ENCODE peak calls at places on chromosomes 2 and 18, in four cellular contexts. One of them, this sample, is unnamed.

GRCh38 chr2:225282858-225283693 is 116.4 kb upstream of the NYAP2 start:
- DNase-seq in neural progenitor cell: peak
- DNase-seq in RWPE1: peak
- DNase-seq in fibroblast of lung: peak
- DNase-seq in this sample: no peak

GRCh38 chr2:127463155-127463991 is 45.1 kb downstream of the PROC start:
- DNase-seq in neural progenitor cell: peak
- DNase-seq in RWPE1: no peak
- DNase-seq in fibroblast of lung: peak
- DNase-seq in this sample: no peak

GRCh38 chr2:79200762-79201161 is 41.2 kb upstream of the REG3A start:
- DNase-seq in neural progenitor cell: no peak
- DNase-seq in RWPE1: no peak
- DNase-seq in fibroblast of lung: no peak
- DNase-seq in this sample: no peak

GRCh38 chr2:38375711-38376345 is 1.2 kb downstream of the ATL2 start:
- DNase-seq in neural progenitor cell: peak
- DNase-seq in RWPE1: no peak
- DNase-seq in fibroblast of lung: peak
- DNase-seq in this sample: no peak

GRCh38 chr2:64350996-64351395 is 103.0 kb upstream of the LGALSL start:
- DNase-seq in neural progenitor cell: no peak
- DNase-seq in RWPE1: no peak
- DNase-seq in fibroblast of lung: no peak
- DNase-seq in this sample: no peak

GRCh38 chr2:161273038-161273760 is 35.0 kb upstream of the PSMD14 start:
- DNase-seq in neural progenitor cell: peak
- DNase-seq in RWPE1: peak
- DNase-seq in fibroblast of lung: peak
- DNase-seq in this sample: peak

GRCh38 chr2:140498360-140498759 is 1632.5 kb downstream of the LRP1B start:
- DNase-seq in neural progenitor cell: no peak
- DNase-seq in RWPE1: no peak
- DNase-seq in fibroblast of lung: no peak
- DNase-seq in this sample: no peak

GRCh38 chr18:13614701-13615288 is 111.6 kb downstream of the FAM210A start:
- DNase-seq in neural progenitor cell: no peak
- DNase-seq in RWPE1: no peak
- DNase-seq in fibroblast of lung: no peak
- DNase-seq in this sample: peak

GRCh38 chr2:153575171-153575853 is 96.8 kb upstream of the RPRM start:
- DNase-seq in neural progenitor cell: no peak
- DNase-seq in RWPE1: no peak
- DNase-seq in fibroblast of lung: no peak
- DNase-seq in this sample: no peak

GRCh38 chr2:219642064-219642444 is 14.6 kb downstream of the SLC4A3 start:
- DNase-seq in neural progenitor cell: no peak
- DNase-seq in RWPE1: no peak
- DNase-seq in fibroblast of lung: no peak
- DNase-seq in this sample: no peak

GRCh38 chr2:31192396-31193065 is 24.8 kb downstream of the CAPN14 start:
- DNase-seq in neural progenitor cell: no peak
- DNase-seq in RWPE1: no peak
- DNase-seq in fibroblast of lung: no peak
- DNase-seq in this sample: no peak

GRCh38 chr2:99880148-99880983 is 262.0 kb downstream of the AFF3 start:
- DNase-seq in neural progenitor cell: no peak
- DNase-seq in RWPE1: peak
- DNase-seq in fibroblast of lung: peak
- DNase-seq in this sample: peak

GRCh38 chr2:207205173-207205957 is 39.6 kb upstream of the KLF7 start:
- DNase-seq in neural progenitor cell: no peak
- DNase-seq in RWPE1: no peak
- DNase-seq in fibroblast of lung: no peak
- DNase-seq in this sample: no peak

GRCh38 chr18:59612461-59612860 is 84.8 kb downstream of the CCBE1 start:
- DNase-seq in neural progenitor cell: no peak
- DNase-seq in RWPE1: no peak
- DNase-seq in fibroblast of lung: peak
- DNase-seq in this sample: no peak

GRCh38 chr2:21036708-21037670 is 6.9 kb downstream of the APOB start:
- DNase-seq in neural progenitor cell: no peak
- DNase-seq in RWPE1: no peak
- DNase-seq in fibroblast of lung: no peak
- DNase-seq in this sample: no peak
- H3K27ac ChIP-seq in neural progenitor cell: no peak
- H3K27ac ChIP-seq in RWPE1: no peak
- H3K27ac ChIP-seq in fibroblast of lung: no peak
- H3K27ac ChIP-seq in this sample: no peak

GRCh38 chr2:110682872-110683271 is 5.0 kb upstream of the BUB1 start:
- DNase-seq in neural progenitor cell: no peak
- DNase-seq in RWPE1: no peak
- DNase-seq in fibroblast of lung: no peak
- DNase-seq in this sample: no peak
- H3K27ac ChIP-seq in neural progenitor cell: peak
- H3K27ac ChIP-seq in RWPE1: no peak
- H3K27ac ChIP-seq in fibroblast of lung: no peak
- H3K27ac ChIP-seq in this sample: no peak

DNA sequence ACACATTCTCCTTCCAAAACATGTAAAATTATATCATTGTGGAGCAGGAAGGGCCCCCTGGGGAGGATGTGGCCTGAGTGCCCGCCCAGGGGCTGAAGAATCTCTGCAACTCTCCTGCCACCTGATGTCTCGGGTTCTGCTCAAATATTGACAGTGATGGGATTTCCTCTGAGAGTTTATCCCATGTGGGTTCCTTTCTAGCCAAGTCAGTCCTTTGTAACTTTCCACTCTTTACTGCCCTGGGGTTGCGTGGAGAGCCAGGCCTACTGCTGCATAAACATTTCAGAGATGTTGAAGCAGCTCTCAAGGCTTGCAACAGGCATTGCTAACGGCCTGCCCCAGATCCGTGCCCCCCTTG is 4.0 kb upstream of the RAB17 start:
- DNase-seq in neural progenitor cell: no peak
- DNase-seq in RWPE1: no peak
- DNase-seq in fibroblast of lung: no peak
- DNase-seq in this sample: no peak
- H3K27ac ChIP-seq in neural progenitor cell: no peak
- H3K27ac ChIP-seq in RWPE1: no peak
- H3K27ac ChIP-seq in fibroblast of lung: no peak
- H3K27ac ChIP-seq in this sample: no peak

DNA sequence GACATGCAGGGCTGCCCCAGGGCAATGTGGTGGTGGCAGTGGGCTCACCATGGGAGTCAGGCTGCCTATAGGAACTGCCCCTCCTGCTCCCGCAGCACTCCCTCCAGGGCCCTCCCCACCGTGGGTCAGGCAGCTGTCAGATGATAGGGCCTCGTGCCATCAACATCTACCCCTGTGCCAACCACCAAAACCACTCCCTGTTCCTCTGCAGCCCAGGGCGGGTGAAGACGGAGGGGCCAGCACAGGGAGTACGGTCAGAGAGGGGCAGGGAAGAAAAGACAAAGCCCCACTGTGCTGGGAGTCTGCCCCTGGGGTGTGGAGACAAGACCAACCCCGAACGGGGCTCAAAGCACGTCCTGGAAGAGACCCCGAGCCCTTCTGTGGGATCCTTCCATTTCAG is 97.4 kb downstream of the TNS1 start:
- DNase-seq in neural progenitor cell: no peak
- DNase-seq in RWPE1: no peak
- DNase-seq in fibroblast of lung: no peak
- DNase-seq in this sample: peak
- H3K27ac ChIP-seq in neural progenitor cell: no peak
- H3K27ac ChIP-seq in RWPE1: no peak
- H3K27ac ChIP-seq in fibroblast of lung: no peak
- H3K27ac ChIP-seq in this sample: peak

GRCh38 chr2:152359573-152360363 is 24.8 kb downstream of the FMNL2 start:
- DNase-seq in neural progenitor cell: no peak
- DNase-seq in RWPE1: no peak
- DNase-seq in fibroblast of lung: peak
- DNase-seq in this sample: no peak
- H3K27ac ChIP-seq in neural progenitor cell: no peak
- H3K27ac ChIP-seq in RWPE1: no peak
- H3K27ac ChIP-seq in fibroblast of lung: no peak
- H3K27ac ChIP-seq in this sample: no peak

GRCh38 chr2:5287558-5288334 is 404.4 kb upstream of the SOX11 start:
- DNase-seq in neural progenitor cell: no peak
- DNase-seq in RWPE1: no peak
- DNase-seq in fibroblast of lung: peak
- DNase-seq in this sample: no peak

GRCh38 chr2:5285891-5286290 is 406.3 kb upstream of the SOX11 start:
- DNase-seq in neural progenitor cell: no peak
- DNase-seq in RWPE1: no peak
- DNase-seq in fibroblast of lung: no peak
- DNase-seq in this sample: no peak

GRCh38 chr2:5286370-5286769 is 405.8 kb upstream of the SOX11 start:
- DNase-seq in neural progenitor cell: no peak
- DNase-seq in RWPE1: no peak
- DNase-seq in fibroblast of lung: no peak
- DNase-seq in this sample: no peak

DNA sequence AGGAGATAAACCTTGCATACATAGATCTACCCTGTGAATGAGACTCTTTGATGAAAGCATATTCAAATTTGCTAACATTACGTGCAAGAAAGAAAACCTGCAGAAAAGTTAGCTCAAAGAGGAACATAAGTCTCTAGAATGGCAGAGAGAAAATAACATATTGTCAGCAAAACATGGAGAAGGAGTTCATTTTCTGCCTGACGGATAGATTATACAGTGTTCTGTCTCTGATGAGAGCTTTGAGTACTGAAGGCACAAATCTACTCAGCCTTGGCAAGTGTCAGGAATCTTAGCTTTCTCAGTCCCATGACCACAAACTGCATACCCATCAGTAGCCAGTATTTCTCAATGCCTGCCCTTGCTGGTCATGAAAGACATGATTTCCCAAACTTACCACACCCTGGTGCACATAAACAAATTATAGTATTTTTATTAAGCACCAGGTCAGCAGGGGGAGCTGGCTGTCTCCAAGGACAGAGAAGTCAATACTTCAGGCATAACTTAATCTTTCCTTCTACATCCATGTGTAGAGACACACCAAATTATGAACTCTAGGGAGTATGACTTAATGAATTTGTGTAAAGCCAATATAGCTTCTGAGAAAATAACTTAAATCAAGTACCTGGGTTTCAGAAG is 401.2 kb upstream of the SOX11 start:
- DNase-seq in neural progenitor cell: no peak
- DNase-seq in RWPE1: no peak
- DNase-seq in fibroblast of lung: no peak
- DNase-seq in this sample: no peak
- H3K27ac ChIP-seq in neural progenitor cell: no peak
- H3K27ac ChIP-seq in RWPE1: no peak
- H3K27ac ChIP-seq in fibroblast of lung: no peak
- H3K27ac ChIP-seq in this sample: no peak

GRCh38 chr2:150847578-150847977 is 360.1 kb upstream of the RND3 start:
- DNase-seq in neural progenitor cell: no peak
- DNase-seq in RWPE1: no peak
- DNase-seq in fibroblast of lung: no peak
- DNase-seq in this sample: no peak
- H3K27ac ChIP-seq in neural progenitor cell: no peak
- H3K27ac ChIP-seq in RWPE1: no peak
- H3K27ac ChIP-seq in fibroblast of lung: no peak
- H3K27ac ChIP-seq in this sample: no peak

DNA sequence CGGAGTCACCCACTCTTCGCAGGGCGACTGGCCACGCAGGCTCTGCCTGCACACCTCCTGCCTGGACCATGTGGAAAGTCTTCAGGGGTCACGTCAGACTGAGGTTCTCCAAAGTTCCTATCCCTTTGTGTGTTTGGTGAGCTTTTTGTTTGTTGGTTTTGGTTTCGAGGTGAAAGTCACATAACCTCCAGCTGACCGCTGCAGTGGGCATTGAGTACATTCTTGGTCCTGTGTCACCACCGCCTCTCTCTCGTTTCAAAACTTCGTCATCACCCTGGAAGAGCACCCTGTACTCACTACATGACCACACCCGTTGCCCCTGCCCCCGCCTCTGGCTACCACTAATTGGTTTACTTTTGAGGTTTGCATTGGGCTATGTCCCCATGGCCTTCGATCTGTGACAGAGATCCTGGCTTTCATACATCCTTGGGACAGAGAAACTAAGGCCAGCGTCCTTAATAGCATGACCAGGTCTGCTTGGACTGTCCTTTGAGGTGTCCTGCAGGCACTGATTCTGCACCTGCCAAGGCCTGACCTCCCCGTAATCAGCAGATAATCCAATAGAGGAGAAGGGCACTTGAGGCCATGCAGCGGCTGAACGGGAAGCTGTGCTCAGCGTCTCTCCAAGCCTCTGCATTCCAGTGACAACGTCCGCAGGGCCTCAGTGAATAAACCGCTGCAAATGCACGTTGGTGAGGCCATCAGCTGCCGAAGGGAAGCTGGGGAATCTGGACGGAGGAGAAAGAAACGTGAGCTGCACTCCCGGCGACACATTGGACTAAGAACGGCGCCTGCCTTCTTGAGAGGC is 46.8 kb downstream of the SH3BP4 start:
- DNase-seq in neural progenitor cell: peak
- DNase-seq in RWPE1: no peak
- DNase-seq in fibroblast of lung: peak
- DNase-seq in this sample: no peak
- H3K27ac ChIP-seq in neural progenitor cell: peak
- H3K27ac ChIP-seq in RWPE1: peak
- H3K27ac ChIP-seq in fibroblast of lung: no peak
- H3K27ac ChIP-seq in this sample: no peak

GRCh38 chr18:80191264-80191663 is 56.0 kb downstream of the PARD6G start:
- DNase-seq in neural progenitor cell: no peak
- DNase-seq in RWPE1: no peak
- DNase-seq in fibroblast of lung: no peak
- DNase-seq in this sample: no peak

GRCh38 chr18:80193701-80194100 is 53.6 kb downstream of the PARD6G start:
- DNase-seq in neural progenitor cell: no peak
- DNase-seq in RWPE1: no peak
- DNase-seq in fibroblast of lung: no peak
- DNase-seq in this sample: no peak

GRCh38 chr18:80190311-80190710 is 57.0 kb downstream of the PARD6G start:
- DNase-seq in neural progenitor cell: no peak
- DNase-seq in RWPE1: no peak
- DNase-seq in fibroblast of lung: no peak
- DNase-seq in this sample: no peak

GRCh38 chr18:80192653-80193385 is 54.5 kb downstream of the PARD6G start:
- DNase-seq in neural progenitor cell: no peak
- DNase-seq in RWPE1: no peak
- DNase-seq in fibroblast of lung: no peak
- DNase-seq in this sample: no peak

DNA sequence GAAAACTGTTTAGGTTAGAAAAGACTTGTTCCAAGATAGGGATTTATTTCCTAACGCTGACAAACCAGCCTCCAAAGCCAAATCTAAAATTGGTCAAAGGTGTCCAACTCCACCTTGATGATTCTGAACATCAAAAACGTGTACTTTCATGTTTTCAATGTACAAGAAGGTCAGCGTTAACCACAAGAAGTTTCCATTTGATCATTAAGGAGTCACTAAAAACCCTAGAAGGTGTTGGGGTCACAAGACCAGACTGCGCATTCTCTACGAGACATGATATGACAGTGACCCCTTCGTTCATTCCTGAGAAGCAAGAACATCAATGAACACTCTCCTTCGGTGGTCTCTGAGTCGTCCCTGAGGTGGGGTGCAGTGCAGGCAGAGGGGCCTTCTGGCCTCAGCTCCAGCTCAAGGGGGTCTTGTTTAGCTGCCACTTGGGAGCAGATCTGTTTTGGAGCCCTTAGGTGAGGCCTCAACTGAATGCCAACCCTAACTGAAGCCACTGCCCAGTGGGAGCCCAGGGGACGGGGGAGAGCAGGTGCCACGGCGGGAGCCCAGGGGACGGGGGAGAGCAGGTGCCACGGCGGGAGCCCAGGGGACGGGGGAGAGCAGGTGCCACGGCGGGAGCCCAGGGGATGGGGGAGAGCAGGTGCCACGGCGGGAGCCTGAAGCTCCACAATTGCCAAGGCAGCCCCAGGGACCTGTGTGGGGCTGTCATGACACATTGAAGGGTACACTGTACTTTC is 55.2 kb downstream of the PARD6G start:
- DNase-seq in neural progenitor cell: no peak
- DNase-seq in RWPE1: no peak
- DNase-seq in fibroblast of lung: no peak
- DNase-seq in this sample: no peak
- H3K27ac ChIP-seq in neural progenitor cell: no peak
- H3K27ac ChIP-seq in RWPE1: no peak
- H3K27ac ChIP-seq in fibroblast of lung: no peak
- H3K27ac ChIP-seq in this sample: no peak